ENCODE peak calls at places on chromosomes 7 and 10, in seven cellular contexts. One of them, this sample, is unnamed.

GRCh38 chr7:37109016-37109415 is 339.6 kb downstream of the ELMO1 start:
- DNase-seq in HTR-8/SVneo: no peak
- DNase-seq in CD4-positive, alpha-beta memory T cell: no peak
- DNase-seq in frontal cortex: no peak
- DNase-seq in activated T-helper 1 cell treated with anti-CD3 and anti-CD28 coated beads, Interleukin-2, amount 50 U/mL, for 16 hours: no peak
- DNase-seq in WTC11: no peak
- DNase-seq in neural progenitor cell: no peak
- DNase-seq in this sample: no peak

GRCh38 chr7:143230602-143231457 is 9.0 kb downstream of the TAS2R40 start:
- DNase-seq in neural progenitor cell: no peak
- DNase-seq in CD4-positive, alpha-beta memory T cell: no peak
- DNase-seq in frontal cortex: no peak
- DNase-seq in activated T-helper 1 cell treated with anti-CD3 and anti-CD28 coated beads, Interleukin-2, amount 50 U/mL, for 16 hours: no peak
- DNase-seq in HTR-8/SVneo: no peak
- DNase-seq in WTC11: no peak
- DNase-seq in this sample: no peak

GRCh38 chr7:123749537-123749857 is 694 bp upstream of the WASL start:
- DNase-seq in activated T-helper 1 cell treated with anti-CD3 and anti-CD28 coated beads, Interleukin-2, amount 50 U/mL, for 16 hours: no peak
- DNase-seq in frontal cortex: no peak
- DNase-seq in CD4-positive, alpha-beta memory T cell: no peak
- DNase-seq in WTC11: no peak
- DNase-seq in HTR-8/SVneo: no peak
- DNase-seq in neural progenitor cell: no peak
- DNase-seq in this sample: peak; percentile 10

GRCh38 chr10:116312091-116312490 is 12.2 kb upstream of the CCDC172 start:
- DNase-seq in WTC11: no peak
- DNase-seq in CD4-positive, alpha-beta memory T cell: no peak
- DNase-seq in frontal cortex: no peak
- DNase-seq in neural progenitor cell: no peak
- DNase-seq in activated T-helper 1 cell treated with anti-CD3 and anti-CD28 coated beads, Interleukin-2, amount 50 U/mL, for 16 hours: no peak
- DNase-seq in HTR-8/SVneo: no peak
- DNase-seq in this sample: no peak

GRCh38 chr10:11729790-11730315 is 12.3 kb upstream of the ECHDC3 start:
- DNase-seq in CD4-positive, alpha-beta memory T cell: no peak
- DNase-seq in activated T-helper 1 cell treated with anti-CD3 and anti-CD28 coated beads, Interleukin-2, amount 50 U/mL, for 16 hours: no peak
- DNase-seq in frontal cortex: no peak
- DNase-seq in WTC11: no peak
- DNase-seq in neural progenitor cell: no peak
- DNase-seq in HTR-8/SVneo: no peak
- DNase-seq in this sample: no peak

GRCh38 chr10:17029581-17030271 is 99.9 kb downstream of the CUBN start:
- DNase-seq in HTR-8/SVneo: peak; percentile 51
- DNase-seq in activated T-helper 1 cell treated with anti-CD3 and anti-CD28 coated beads, Interleukin-2, amount 50 U/mL, for 16 hours: peak; percentile 66
- DNase-seq in neural progenitor cell: peak; percentile 59
- DNase-seq in CD4-positive, alpha-beta memory T cell: peak; percentile 65
- DNase-seq in frontal cortex: no peak
- DNase-seq in WTC11: no peak
- DNase-seq in this sample: peak; percentile 79

GRCh38 chr7:155951554-155952158 is 139.4 kb upstream of the SHH start:
- DNase-seq in CD4-positive, alpha-beta memory T cell: no peak
- DNase-seq in WTC11: no peak
- DNase-seq in neural progenitor cell: no peak
- DNase-seq in frontal cortex: no peak
- DNase-seq in activated T-helper 1 cell treated with anti-CD3 and anti-CD28 coated beads, Interleukin-2, amount 50 U/mL, for 16 hours: no peak
- DNase-seq in HTR-8/SVneo: peak; percentile 86
- DNase-seq in this sample: no peak

GRCh38 chr10:100566561-100566960 is 30.8 kb downstream of the HIF1AN start:
- DNase-seq in WTC11: no peak
- DNase-seq in HTR-8/SVneo: no peak
- DNase-seq in CD4-positive, alpha-beta memory T cell: no peak
- DNase-seq in frontal cortex: no peak
- DNase-seq in activated T-helper 1 cell treated with anti-CD3 and anti-CD28 coated beads, Interleukin-2, amount 50 U/mL, for 16 hours: no peak
- DNase-seq in neural progenitor cell: no peak
- DNase-seq in this sample: no peak

GRCh38 chr7:84700563-84701370 is 486.1 kb downstream of the SEMA3D start:
- DNase-seq in CD4-positive, alpha-beta memory T cell: no peak
- DNase-seq in neural progenitor cell: no peak
- DNase-seq in activated T-helper 1 cell treated with anti-CD3 and anti-CD28 coated beads, Interleukin-2, amount 50 U/mL, for 16 hours: no peak
- DNase-seq in frontal cortex: no peak
- DNase-seq in WTC11: no peak
- DNase-seq in HTR-8/SVneo: no peak
- DNase-seq in this sample: no peak

GRCh38 chr7:154592392-154592791 is 410.5 kb downstream of the PAXIP1 start:
- DNase-seq in WTC11: no peak
- DNase-seq in activated T-helper 1 cell treated with anti-CD3 and anti-CD28 coated beads, Interleukin-2, amount 50 U/mL, for 16 hours: no peak
- DNase-seq in frontal cortex: no peak
- DNase-seq in neural progenitor cell: no peak
- DNase-seq in CD4-positive, alpha-beta memory T cell: no peak
- DNase-seq in HTR-8/SVneo: no peak
- DNase-seq in this sample: no peak

GRCh38 chr10:131937832-131938231 is 37.0 kb downstream of the PPP2R2D start:
- DNase-seq in frontal cortex: no peak
- DNase-seq in HTR-8/SVneo: no peak
- DNase-seq in activated T-helper 1 cell treated with anti-CD3 and anti-CD28 coated beads, Interleukin-2, amount 50 U/mL, for 16 hours: no peak
- DNase-seq in CD4-positive, alpha-beta memory T cell: no peak
- DNase-seq in neural progenitor cell: no peak
- DNase-seq in WTC11: no peak
- DNase-seq in this sample: no peak

GRCh38 chr7:94417921-94418320 is 23.2 kb downstream of the COL1A2 start:
- DNase-seq in neural progenitor cell: no peak
- DNase-seq in HTR-8/SVneo: no peak
- DNase-seq in frontal cortex: no peak
- DNase-seq in WTC11: no peak
- DNase-seq in activated T-helper 1 cell treated with anti-CD3 and anti-CD28 coated beads, Interleukin-2, amount 50 U/mL, for 16 hours: no peak
- DNase-seq in CD4-positive, alpha-beta memory T cell: no peak
- DNase-seq in this sample: no peak

GRCh38 chr10:86346169-86346793 is 20.3 kb downstream of the GRID1 start:
- DNase-seq in frontal cortex: no peak
- DNase-seq in HTR-8/SVneo: no peak
- DNase-seq in WTC11: no peak
- DNase-seq in CD4-positive, alpha-beta memory T cell: no peak
- DNase-seq in neural progenitor cell: peak; percentile 78
- DNase-seq in activated T-helper 1 cell treated with anti-CD3 and anti-CD28 coated beads, Interleukin-2, amount 50 U/mL, for 16 hours: no peak
- DNase-seq in this sample: no peak

GRCh38 chr10:125026974-125027735 is 85.2 kb downstream of the ZRANB1 start:
- DNase-seq in CD4-positive, alpha-beta memory T cell: no peak
- DNase-seq in activated T-helper 1 cell treated with anti-CD3 and anti-CD28 coated beads, Interleukin-2, amount 50 U/mL, for 16 hours: no peak
- DNase-seq in WTC11: no peak
- DNase-seq in frontal cortex: no peak
- DNase-seq in HTR-8/SVneo: no peak
- DNase-seq in neural progenitor cell: no peak
- DNase-seq in this sample: no peak